ENCODE peak calls at places on chromosome 7, in nine cellular contexts. A is HT1080; N is MCF 10A; Q is activated CD4-positive, CD25-positive, alpha-beta regulatory T cell; E is occipital lobe; X is NCI-H774; W is naive B cell; U is BE2C; B is cardiac fibroblast. P is an unnamed sample.

GRCh38 chr7:4707980-4708411 is 25.9 kb downstream of the FOXK1 start:
- DNase-seq in A (no peak), N (no peak), Q (no peak), E (no peak), X (no peak), W (no peak), U (no peak), B (no peak), P (no peak)

GRCh38 chr7:48053823-48054222 is 18.5 kb downstream of the C7orf57 start:
- DNase-seq in A (no peak), N (no peak), Q (no peak), E (no peak), X (no peak), W (no peak), U (no peak), B (no peak), P (no peak)

GRCh38 chr7:92133737-92134270 is 473 bp downstream of the CYP51A1 start:
- DNase-seq in A (peak; percentile 60), N (peak; percentile 59), Q (peak; percentile 14), E (peak; percentile 72), X (peak; percentile 42), W (peak; percentile 73), U (peak; percentile 89), B (peak; percentile 62), P (peak; percentile 57)

GRCh38 chr7:137120690-137121089 is 222.8 kb downstream of the PTN start:
- DNase-seq in A (no peak), N (no peak), Q (no peak), E (no peak), X (no peak), W (no peak), U (no peak), B (peak; percentile 33), P (no peak)

GRCh38 chr7:45143616-45144015 is 14.0 kb upstream of the RAMP3 start:
- DNase-seq in A (peak; percentile 51), N (peak; percentile 13), Q (no peak), E (no peak), X (no peak), W (no peak), U (no peak), B (peak; percentile 50), P (no peak)

GRCh38 chr7:7014827-7015610 is 167.3 kb upstream of the C1GALT1 start:
- DNase-seq in A (no peak), N (no peak), Q (no peak), E (no peak), X (no peak), W (no peak), U (no peak), B (no peak), P (no peak)

GRCh38 chr7:47371733-47372368 is 210.1 kb downstream of the TNS3 start:
- DNase-seq in A (peak; percentile 5), N (peak; percentile 90), Q (no peak), E (no peak), X (peak; percentile 87), W (no peak), U (peak; percentile 80), B (peak; percentile 65), P (no peak)

GRCh38 chr7:2982831-2983230 is 60.8 kb downstream of the CARD11 start:
- DNase-seq in A (no peak), N (no peak), Q (peak; percentile 18), E (no peak), X (no peak), W (peak; percentile 63), U (no peak), B (no peak), P (peak; percentile 50)

GRCh38 chr7:105664816-105665525 is 83.7 kb upstream of the EFCAB10 start:
- DNase-seq in A (peak; percentile 76), N (peak; percentile 50), Q (no peak), E (no peak), X (peak; percentile 72), W (no peak), U (peak; percentile 71), B (peak; percentile 42), P (no peak)

GRCh38 chr7:151351027-151351426 is 9.4 kb downstream of the NUB1 start:
- DNase-seq in A (no peak), N (no peak), Q (no peak), E (no peak), X (no peak), W (peak; percentile 32), U (peak; percentile 62), B (no peak), P (peak; percentile 33)

GRCh38 chr7:138097064-138097741 is 20.9 kb downstream of the AKR1D1 start:
- DNase-seq in A (peak; percentile 23), N (peak; percentile 51), Q (no peak), E (no peak), X (no peak), W (no peak), U (peak; percentile 48), B (peak; percentile 50), P (no peak)

GRCh38 chr7:29951206-29951605 is 38.4 kb downstream of the SCRN1 start:
- DNase-seq in A (no peak), N (no peak), Q (no peak), E (no peak), X (no peak), W (no peak), U (no peak), B (no peak), P (no peak)

GRCh38 chr7:833601-834258 is 1.5 kb downstream of the SUN1 start:
- DNase-seq in A (no peak), N (no peak), Q (no peak), E (no peak), X (no peak), W (no peak), U (no peak), B (no peak), P (no peak)

GRCh38 chr7:100080895-100081534 is 508 bp downstream of the ZNF3 start:
- DNase-seq in A (no peak), N (no peak), Q (no peak), E (no peak), X (peak; percentile 56), W (no peak), U (no peak), B (no peak), P (no peak)

GRCh38 chr7:39921505-39922250 is 28.4 kb upstream of the CDK13 start:
- DNase-seq in A (no peak), N (no peak), Q (no peak), E (no peak), X (no peak), W (no peak), U (no peak), B (no peak), P (no peak)

GRCh38 chr7:113928113-113928512 is 9.3 kb upstream of the PPP1R3A start:
- DNase-seq in A (no peak), N (no peak), Q (no peak), E (no peak), X (no peak), W (no peak), U (no peak), B (no peak), P (no peak)